ENCODE peak calls at places on chromosomes 7 and 10, in four cellular contexts. One of them, this sample, is unnamed.

GRCh38 chr7:108072116-108072515 is 58.0 kb downstream of the LAMB4 start:
- DNase-seq in K562: no peak
- DNase-seq in WTC11: no peak
- DNase-seq in GM12878: no peak
- DNase-seq in this sample: no peak

GRCh38 chr7:139916717-139917395 is 87.8 kb downstream of the TBXAS1 start:
- DNase-seq in K562: no peak
- DNase-seq in GM12878: peak
- DNase-seq in WTC11: no peak
- DNase-seq in this sample: no peak

GRCh38 chr10:47294057-47294456 is 5.9 kb upstream of the GDF10 start:
- DNase-seq in K562: no peak
- DNase-seq in GM12878: no peak
- DNase-seq in WTC11: no peak
- DNase-seq in this sample: no peak

GRCh38 chr7:92880212-92881090 is 44.1 kb upstream of the CDK6 start:
- DNase-seq in GM12878: no peak
- DNase-seq in K562: no peak
- DNase-seq in WTC11: peak
- DNase-seq in this sample: peak

GRCh38 chr7:4840097-4840501 is 21.7 kb downstream of the PAPOLB start:
- DNase-seq in K562: no peak
- DNase-seq in WTC11: no peak
- DNase-seq in GM12878: no peak
- DNase-seq in this sample: no peak

GRCh38 chr7:32879460-32879859 is 12.1 kb downstream of the KBTBD2 start:
- DNase-seq in GM12878: no peak
- DNase-seq in K562: peak
- DNase-seq in WTC11: no peak
- DNase-seq in this sample: no peak

GRCh38 chr10:3034611-3035010 is 32.7 kb upstream of the PFKP start:
- DNase-seq in K562: no peak
- DNase-seq in GM12878: no peak
- DNase-seq in WTC11: no peak
- DNase-seq in this sample: no peak

GRCh38 chr10:88118769-88119559 is 255.5 kb downstream of the PTEN start:
- DNase-seq in K562: no peak
- DNase-seq in GM12878: no peak
- DNase-seq in WTC11: no peak
- DNase-seq in this sample: no peak

GRCh38 chr7:150663802-150664494 is 21.6 kb upstream of the GIMAP2 start:
- DNase-seq in GM12878: no peak
- DNase-seq in K562: no peak
- DNase-seq in WTC11: no peak
- DNase-seq in this sample: no peak

GRCh38 chr10:26881600-26882331 is 21.0 kb upstream of the ABI1 start:
- DNase-seq in K562: peak
- DNase-seq in GM12878: no peak
- DNase-seq in WTC11: no peak
- DNase-seq in this sample: peak

GRCh38 chr10:11256896-11257295 is 239.2 kb downstream of the CELF2 start:
- DNase-seq in WTC11: no peak
- DNase-seq in GM12878: no peak
- DNase-seq in K562: no peak
- DNase-seq in this sample: no peak

GRCh38 chr7:142790056-142790455 is 19.3 kb downstream of the PRSS2 start:
- DNase-seq in GM12878: no peak
- DNase-seq in K562: no peak
- DNase-seq in WTC11: no peak
- DNase-seq in this sample: no peak

GRCh38 chr10:95660283-95660682 is 3.8 kb upstream of the ALDH18A1 start:
- DNase-seq in K562: no peak
- DNase-seq in GM12878: no peak
- DNase-seq in WTC11: no peak
- DNase-seq in this sample: no peak

GRCh38 chr7:27080844-27081423 is 14.9 kb downstream of the HOXA1 start:
- DNase-seq in GM12878: no peak
- DNase-seq in K562: no peak
- DNase-seq in WTC11: no peak
- DNase-seq in this sample: no peak
- TF ChIP-seq USF1 in GM12878: no peak
- TF ChIP-seq USF1 in K562: no peak
- TF ChIP-seq USF1 in WTC11: no peak
- TF ChIP-seq USF1 in this sample: no peak

GRCh38 chr10:128150045-128150493 is 23.8 kb upstream of the MKI67 start:
- DNase-seq in K562: peak
- DNase-seq in GM12878: no peak
- DNase-seq in WTC11: peak
- DNase-seq in this sample: peak

GRCh38 chr10:128150551-128150950 is 24.3 kb upstream of the MKI67 start:
- DNase-seq in K562: no peak
- DNase-seq in WTC11: no peak
- DNase-seq in GM12878: no peak
- DNase-seq in this sample: peak

GRCh38 chr10:128149267-128149666 is 23.0 kb upstream of the MKI67 start:
- DNase-seq in GM12878: no peak
- DNase-seq in WTC11: no peak
- DNase-seq in K562: no peak
- DNase-seq in this sample: no peak

GRCh38 chr10:128152741-128153583 is 26.7 kb upstream of the MKI67 start:
- DNase-seq in K562: no peak
- DNase-seq in WTC11: peak
- DNase-seq in GM12878: no peak
- DNase-seq in this sample: peak

GRCh38 chr10:128151031-128151430 is 24.8 kb upstream of the MKI67 start:
- DNase-seq in WTC11: no peak
- DNase-seq in K562: no peak
- DNase-seq in GM12878: no peak
- DNase-seq in this sample: no peak
- TF ChIP-seq USF1 in WTC11: no peak
- TF ChIP-seq USF1 in K562: no peak
- TF ChIP-seq USF1 in GM12878: no peak
- TF ChIP-seq USF1 in this sample: no peak

GRCh38 chr10:36354633-36355032 is 712.5 kb upstream of the FZD8 start:
- DNase-seq in WTC11: no peak
- DNase-seq in K562: no peak
- DNase-seq in GM12878: no peak
- DNase-seq in this sample: no peak

GRCh38 chr10:36351159-36351558 is 709.1 kb upstream of the FZD8 start:
- DNase-seq in GM12878: no peak
- DNase-seq in K562: no peak
- DNase-seq in WTC11: no peak
- DNase-seq in this sample: no peak

GRCh38 chr10:36345770-36346169 is 703.7 kb upstream of the FZD8 start:
- DNase-seq in K562: no peak
- DNase-seq in WTC11: no peak
- DNase-seq in GM12878: no peak
- DNase-seq in this sample: no peak

GRCh38 chr10:36344816-36345215 is 702.7 kb upstream of the FZD8 start:
- DNase-seq in WTC11: no peak
- DNase-seq in GM12878: no peak
- DNase-seq in K562: no peak
- DNase-seq in this sample: no peak

DNA sequence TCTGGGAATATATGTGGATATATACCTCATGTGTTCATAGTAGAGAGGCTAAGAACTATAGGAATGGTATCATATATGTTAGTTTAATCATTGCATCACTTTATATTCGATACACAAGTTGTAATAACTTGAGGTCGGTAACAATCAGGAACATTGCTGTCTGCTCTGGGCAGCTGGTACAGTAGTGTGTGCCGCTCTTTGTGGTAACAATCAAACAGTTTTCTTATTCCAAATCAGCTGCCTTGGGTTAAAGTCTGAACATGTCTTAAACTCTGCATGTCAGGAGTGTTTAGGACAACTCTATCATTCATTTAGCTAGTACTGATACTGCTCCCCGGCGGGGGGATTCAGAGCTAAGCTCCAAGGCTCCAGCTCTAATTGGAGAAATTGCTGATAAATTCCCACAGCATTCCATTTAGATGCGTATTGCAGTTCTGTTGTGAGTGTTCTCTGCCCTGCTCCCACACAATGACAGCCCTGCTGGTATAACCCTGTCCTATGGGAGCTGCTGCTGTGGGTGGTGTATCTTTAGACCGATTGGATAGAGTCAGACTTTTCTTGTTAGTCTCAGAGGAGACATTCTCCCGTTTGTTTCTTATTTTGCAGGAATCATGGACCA is 707.5 kb upstream of the FZD8 start:
- DNase-seq in K562: no peak
- DNase-seq in WTC11: no peak
- DNase-seq in GM12878: no peak
- DNase-seq in this sample: peak
- TF ChIP-seq USF1 in K562: no peak
- TF ChIP-seq USF1 in WTC11: no peak
- TF ChIP-seq USF1 in GM12878: no peak
- TF ChIP-seq USF1 in this sample: no peak

DNA sequence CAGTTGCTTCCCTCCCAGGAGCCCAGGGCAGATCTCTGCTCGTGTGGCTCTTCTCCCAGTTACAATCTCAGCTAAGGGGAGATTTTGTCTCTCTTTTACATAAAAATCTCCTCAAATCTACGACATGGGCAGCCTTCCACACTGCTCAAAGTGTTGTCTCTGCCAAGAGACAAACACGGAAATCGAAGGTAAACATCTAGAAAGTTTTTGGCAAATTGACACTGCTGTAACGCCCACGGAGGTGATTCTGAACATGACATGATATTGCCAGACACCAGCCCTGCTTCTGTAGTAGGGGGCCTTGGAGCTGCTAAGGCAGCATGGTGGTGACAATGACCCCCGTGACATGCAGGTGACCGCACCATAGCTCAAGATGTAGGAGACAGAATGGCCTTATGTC is 128.3 kb downstream of the CCDC3 start:
- DNase-seq in GM12878: no peak
- DNase-seq in K562: no peak
- DNase-seq in WTC11: no peak
- DNase-seq in this sample: no peak
- TF ChIP-seq USF1 in GM12878: no peak
- TF ChIP-seq USF1 in K562: no peak
- TF ChIP-seq USF1 in WTC11: no peak
- TF ChIP-seq USF1 in this sample: no peak

GRCh38 chr7:129055294-129055816 is 444 bp upstream of the TNPO3 start:
- DNase-seq in WTC11: no peak
- DNase-seq in K562: no peak
- DNase-seq in GM12878: no peak
- DNase-seq in this sample: no peak
- TF ChIP-seq USF1 in WTC11: no peak
- TF ChIP-seq USF1 in K562: no peak
- TF ChIP-seq USF1 in GM12878: no peak
- TF ChIP-seq USF1 in this sample: no peak

GRCh38 chr7:50666124-50666496 is 100.9 kb upstream of the DDC start:
- DNase-seq in K562: no peak
- DNase-seq in GM12878: no peak
- DNase-seq in WTC11: no peak
- DNase-seq in this sample: no peak

GRCh38 chr7:50667338-50667737 is 102.1 kb upstream of the DDC start:
- DNase-seq in GM12878: no peak
- DNase-seq in WTC11: no peak
- DNase-seq in K562: no peak
- DNase-seq in this sample: no peak

GRCh38 chr7:50664937-50665336 is 99.7 kb upstream of the DDC start:
- DNase-seq in WTC11: no peak
- DNase-seq in K562: no peak
- DNase-seq in GM12878: no peak
- DNase-seq in this sample: no peak

GRCh38 chr7:50664461-50664922 is 99.3 kb upstream of the DDC start:
- DNase-seq in WTC11: no peak
- DNase-seq in K562: no peak
- DNase-seq in GM12878: no peak
- DNase-seq in this sample: no peak

GRCh38 chr7:50665403-50666123 is 100.4 kb upstream of the DDC start:
- DNase-seq in K562: no peak
- DNase-seq in GM12878: no peak
- DNase-seq in WTC11: no peak
- DNase-seq in this sample: no peak
- TF ChIP-seq USF1 in K562: no peak
- TF ChIP-seq USF1 in GM12878: no peak
- TF ChIP-seq USF1 in WTC11: no peak
- TF ChIP-seq USF1 in this sample: no peak

GRCh38 chr7:101950450-101951119 is 133.2 kb downstream of the CUX1 start:
- DNase-seq in WTC11: no peak
- DNase-seq in GM12878: no peak
- DNase-seq in K562: peak
- DNase-seq in this sample: no peak

GRCh38 chr7:101951757-101952156 is 134.3 kb downstream of the CUX1 start:
- DNase-seq in K562: no peak
- DNase-seq in WTC11: no peak
- DNase-seq in GM12878: no peak
- DNase-seq in this sample: no peak

GRCh38 chr7:101953248-101953819 is 135.9 kb downstream of the CUX1 start:
- DNase-seq in WTC11: no peak
- DNase-seq in GM12878: peak
- DNase-seq in K562: no peak
- DNase-seq in this sample: peak

GRCh38 chr7:101954494-101954893 is 137.1 kb downstream of the CUX1 start:
- DNase-seq in K562: no peak
- DNase-seq in WTC11: no peak
- DNase-seq in GM12878: no peak
- DNase-seq in this sample: no peak

GRCh38 chr7:101952355-101953247 is 135.2 kb downstream of the CUX1 start:
- DNase-seq in WTC11: no peak
- DNase-seq in GM12878: no peak
- DNase-seq in K562: peak
- DNase-seq in this sample: no peak
- TF ChIP-seq USF1 in WTC11: no peak
- TF ChIP-seq USF1 in GM12878: no peak
- TF ChIP-seq USF1 in K562: no peak
- TF ChIP-seq USF1 in this sample: no peak

DNA sequence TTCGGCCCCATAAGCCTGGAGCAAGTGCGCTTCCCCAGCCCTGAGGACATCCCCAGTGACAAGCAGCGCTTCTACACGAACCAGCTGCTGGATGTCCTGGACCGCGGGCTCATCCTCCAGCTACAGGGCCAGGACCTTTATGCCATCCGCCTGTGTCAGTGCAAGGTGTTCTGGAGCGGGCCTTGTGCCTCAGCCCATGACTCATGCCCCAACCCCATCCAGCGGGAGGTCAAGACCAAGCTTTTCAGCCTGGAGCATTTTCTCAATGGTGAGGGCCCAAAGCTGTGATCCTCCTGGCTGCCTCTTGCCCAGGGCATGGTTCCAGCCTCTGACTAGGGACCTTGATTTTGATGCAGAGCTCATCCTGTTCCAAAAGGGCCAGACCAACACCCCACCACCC is 10.1 kb downstream of the IRF5 start:
- DNase-seq in WTC11: no peak
- DNase-seq in K562: no peak
- DNase-seq in GM12878: no peak
- DNase-seq in this sample: peak
- TF ChIP-seq USF1 in WTC11: no peak
- TF ChIP-seq USF1 in K562: no peak
- TF ChIP-seq USF1 in GM12878: no peak
- TF ChIP-seq USF1 in this sample: no peak

DNA sequence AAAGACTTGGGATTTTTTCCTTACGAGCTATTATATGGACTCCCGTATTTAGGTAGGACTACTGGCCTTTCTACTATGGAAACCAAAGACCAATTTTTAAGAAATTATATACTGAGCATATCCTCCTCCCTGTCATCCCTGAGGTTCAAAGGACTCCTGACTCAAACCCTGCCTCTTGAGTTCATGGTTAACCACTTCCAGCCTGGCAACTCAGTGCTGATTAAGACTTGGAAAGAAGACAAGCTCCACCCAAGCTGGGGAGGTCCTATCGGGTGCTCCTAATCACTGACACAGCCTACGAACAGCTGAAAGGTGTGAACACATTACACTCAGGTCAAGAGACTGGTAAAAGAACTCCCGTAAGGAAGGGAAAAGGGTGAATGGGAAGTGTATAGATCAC is 66.8 kb downstream of the LYZL2 start:
- DNase-seq in K562: no peak
- DNase-seq in GM12878: no peak
- DNase-seq in WTC11: no peak
- DNase-seq in this sample: no peak
- TF ChIP-seq USF1 in K562: no peak
- TF ChIP-seq USF1 in GM12878: no peak
- TF ChIP-seq USF1 in WTC11: no peak
- TF ChIP-seq USF1 in this sample: no peak

This sample was measured in SK-N-SH.